ENCODE peak calls at places on chromosome 1, in six cellular contexts. One of them, this sample, is unnamed.

GRCh38 chr1:234751678-234752077 is 141.7 kb upstream of the IRF2BP2 start:
- DNase-seq in body of pancreas: no peak
- DNase-seq in breast epithelium: no peak
- DNase-seq in progenitor cell of endocrine pancreas: no peak
- DNase-seq in endothelial cell: no peak
- DNase-seq in fibroblast of pulmonary artery: no peak
- DNase-seq in this sample: no peak

GRCh38 chr1:64856564-64856963 is 109.8 kb downstream of the JAK1 start:
- DNase-seq in fibroblast of pulmonary artery: peak; percentile 42
- DNase-seq in body of pancreas: peak; percentile 75
- DNase-seq in progenitor cell of endocrine pancreas: no peak
- DNase-seq in endothelial cell: no peak
- DNase-seq in breast epithelium: peak; percentile 80
- DNase-seq in this sample: no peak

GRCh38 chr1:200081982-200082272 is 54.4 kb downstream of the NR5A2 start:
- DNase-seq in endothelial cell: no peak
- DNase-seq in body of pancreas: no peak
- DNase-seq in breast epithelium: no peak
- DNase-seq in fibroblast of pulmonary artery: no peak
- DNase-seq in progenitor cell of endocrine pancreas: no peak
- DNase-seq in this sample: no peak

GRCh38 chr1:19758227-19758830 is 41.4 kb downstream of the TMCO4 start:
- DNase-seq in progenitor cell of endocrine pancreas: no peak
- DNase-seq in fibroblast of pulmonary artery: peak; percentile 58
- DNase-seq in breast epithelium: no peak
- DNase-seq in endothelial cell: no peak
- DNase-seq in body of pancreas: peak; percentile 22
- DNase-seq in this sample: no peak

GRCh38 chr1:155324717-155325595 is 4.3 kb downstream of the RUSC1 start:
- DNase-seq in endothelial cell: peak; percentile 63
- DNase-seq in fibroblast of pulmonary artery: peak; percentile 32
- DNase-seq in progenitor cell of endocrine pancreas: peak; percentile 44
- DNase-seq in breast epithelium: peak; percentile 47
- DNase-seq in body of pancreas: peak; percentile 71
- DNase-seq in this sample: no peak

GRCh38 chr1:53644909-53645689 is 93.9 kb downstream of the GLIS1 start:
- DNase-seq in breast epithelium: no peak
- DNase-seq in body of pancreas: no peak
- DNase-seq in fibroblast of pulmonary artery: no peak
- DNase-seq in progenitor cell of endocrine pancreas: no peak
- DNase-seq in endothelial cell: no peak
- DNase-seq in this sample: no peak

GRCh38 chr1:89530690-89531089 is 6.1 kb downstream of the LRRC8B start:
- DNase-seq in fibroblast of pulmonary artery: no peak
- DNase-seq in body of pancreas: no peak
- DNase-seq in breast epithelium: no peak
- DNase-seq in progenitor cell of endocrine pancreas: no peak
- DNase-seq in endothelial cell: no peak
- DNase-seq in this sample: no peak

GRCh38 chr1:54278941-54279422 is 79.0 kb downstream of the MRPL37 start:
- DNase-seq in endothelial cell: no peak
- DNase-seq in breast epithelium: peak; percentile 80
- DNase-seq in fibroblast of pulmonary artery: peak; percentile 76
- DNase-seq in body of pancreas: peak; percentile 43
- DNase-seq in progenitor cell of endocrine pancreas: no peak
- DNase-seq in this sample: no peak

GRCh38 chr1:157992813-157993178 is 649 bp upstream of the KIRREL1 start:
- DNase-seq in breast epithelium: no peak
- DNase-seq in progenitor cell of endocrine pancreas: no peak
- DNase-seq in endothelial cell: no peak
- DNase-seq in body of pancreas: no peak
- DNase-seq in fibroblast of pulmonary artery: peak; percentile 55
- DNase-seq in this sample: no peak

GRCh38 chr1:156704930-156705320 is 458 bp downstream of the CRABP2 start:
- DNase-seq in progenitor cell of endocrine pancreas: no peak
- DNase-seq in body of pancreas: peak; percentile 82
- DNase-seq in endothelial cell: no peak
- DNase-seq in fibroblast of pulmonary artery: peak; percentile 58
- DNase-seq in breast epithelium: peak; percentile 46
- DNase-seq in this sample: no peak

GRCh38 chr1:214031267-214031650 is 43.5 kb downstream of the PROX1 start:
- DNase-seq in body of pancreas: no peak
- DNase-seq in breast epithelium: no peak
- DNase-seq in fibroblast of pulmonary artery: no peak
- DNase-seq in progenitor cell of endocrine pancreas: no peak
- DNase-seq in endothelial cell: peak; percentile 8
- DNase-seq in this sample: no peak

GRCh38 chr1:10530756-10531155 is 56.0 kb downstream of the PEX14 start:
- DNase-seq in breast epithelium: no peak
- DNase-seq in fibroblast of pulmonary artery: peak; percentile 58
- DNase-seq in endothelial cell: peak; percentile 38
- DNase-seq in progenitor cell of endocrine pancreas: no peak
- DNase-seq in body of pancreas: no peak
- DNase-seq in this sample: no peak

GRCh38 chr1:119859647-119860046 is 36.7 kb downstream of the ADAM30 start:
- DNase-seq in fibroblast of pulmonary artery: peak; percentile 83
- DNase-seq in endothelial cell: no peak
- DNase-seq in progenitor cell of endocrine pancreas: no peak
- DNase-seq in breast epithelium: no peak
- DNase-seq in body of pancreas: no peak
- DNase-seq in this sample: no peak

GRCh38 chr1:227449727-227450420 is 113.5 kb upstream of the ZNF678 start:
- DNase-seq in body of pancreas: no peak
- DNase-seq in breast epithelium: no peak
- DNase-seq in progenitor cell of endocrine pancreas: no peak
- DNase-seq in fibroblast of pulmonary artery: no peak
- DNase-seq in endothelial cell: no peak
- DNase-seq in this sample: no peak

GRCh38 chr1:15384301-15384901 is 25.3 kb upstream of the EFHD2 start:
- DNase-seq in breast epithelium: no peak
- DNase-seq in body of pancreas: no peak
- DNase-seq in progenitor cell of endocrine pancreas: no peak
- DNase-seq in fibroblast of pulmonary artery: no peak
- DNase-seq in endothelial cell: no peak
- DNase-seq in this sample: no peak

GRCh38 chr1:3174487-3175247 is 105.7 kb downstream of the PRDM16 start:
- DNase-seq in fibroblast of pulmonary artery: peak; percentile 53
- DNase-seq in endothelial cell: no peak
- DNase-seq in breast epithelium: peak; percentile 91
- DNase-seq in body of pancreas: peak; percentile 94
- DNase-seq in progenitor cell of endocrine pancreas: no peak
- DNase-seq in this sample: no peak

GRCh38 chr1:1435094-1435903 is at the start of gene VWA1:
- DNase-seq in progenitor cell of endocrine pancreas: no peak
- DNase-seq in endothelial cell: peak; percentile 75
- DNase-seq in body of pancreas: peak; percentile 75
- DNase-seq in breast epithelium: no peak
- DNase-seq in fibroblast of pulmonary artery: peak; percentile 65
- DNase-seq in this sample: peak; percentile 89

GRCh38 chr1:234768569-234769283 is 158.7 kb upstream of the IRF2BP2 start:
- DNase-seq in breast epithelium: no peak
- DNase-seq in progenitor cell of endocrine pancreas: no peak
- DNase-seq in fibroblast of pulmonary artery: no peak
- DNase-seq in body of pancreas: no peak
- DNase-seq in endothelial cell: no peak
- DNase-seq in this sample: no peak

GRCh38 chr1:227906550-227906991 is 41.2 kb downstream of the WNT9A start:
- DNase-seq in progenitor cell of endocrine pancreas: no peak
- DNase-seq in endothelial cell: no peak
- DNase-seq in breast epithelium: no peak
- DNase-seq in body of pancreas: no peak
- DNase-seq in fibroblast of pulmonary artery: no peak
- DNase-seq in this sample: no peak

GRCh38 chr1:233368106-233368783 is 40.7 kb downstream of the MAP3K21 start:
- DNase-seq in fibroblast of pulmonary artery: peak; percentile 56
- DNase-seq in progenitor cell of endocrine pancreas: no peak
- DNase-seq in endothelial cell: no peak
- DNase-seq in breast epithelium: no peak
- DNase-seq in body of pancreas: no peak
- DNase-seq in this sample: no peak

DNA sequence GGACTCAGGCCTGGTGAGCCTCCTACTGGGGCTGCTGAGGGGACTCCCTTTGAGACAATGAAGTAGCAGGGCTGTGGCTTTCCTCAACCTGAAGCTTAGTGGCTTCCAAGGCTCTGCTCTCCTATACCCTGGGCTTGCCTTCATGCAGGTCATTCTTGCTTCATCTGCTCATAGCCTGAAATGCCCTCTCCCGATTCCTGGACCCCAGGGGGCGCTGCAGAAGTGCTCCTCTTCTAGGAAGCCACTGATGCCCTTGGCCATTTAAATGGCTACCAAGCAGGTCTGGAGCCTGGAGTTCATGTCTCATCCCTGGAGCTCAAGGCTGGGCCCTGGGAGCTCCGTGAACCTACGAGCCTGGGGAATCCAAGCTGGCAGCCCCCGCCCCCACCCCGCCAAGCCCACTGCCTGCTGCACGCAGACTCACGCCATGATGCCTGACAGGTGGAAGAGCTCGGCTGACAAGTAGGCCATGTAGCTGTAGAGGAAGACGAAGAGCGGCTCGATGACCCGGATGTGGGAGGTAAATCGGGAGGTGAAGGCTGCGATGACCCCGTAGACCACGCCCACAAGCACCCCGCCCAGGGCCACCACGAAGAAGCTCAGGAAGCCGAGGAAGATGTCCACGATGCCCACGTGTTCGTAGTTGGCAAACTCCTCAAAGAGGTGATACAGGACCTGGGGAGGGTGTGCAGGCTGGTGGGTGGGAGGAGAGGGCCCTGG is 45.7 kb downstream of the SLC9A1 start:
- DNase-seq in fibroblast of pulmonary artery: no peak
- DNase-seq in breast epithelium: no peak
- DNase-seq in endothelial cell: peak; percentile 47
- DNase-seq in body of pancreas: no peak
- DNase-seq in progenitor cell of endocrine pancreas: no peak
- DNase-seq in this sample: no peak
- TF ChIP-seq CTCF in fibroblast of pulmonary artery: peak; percentile 21
- TF ChIP-seq CTCF in breast epithelium: peak; percentile 26
- TF ChIP-seq CTCF in endothelial cell: peak; percentile 24
- TF ChIP-seq CTCF in body of pancreas: no peak
- TF ChIP-seq CTCF in progenitor cell of endocrine pancreas: no peak
- TF ChIP-seq CTCF in this sample: peak; percentile 14

DNA sequence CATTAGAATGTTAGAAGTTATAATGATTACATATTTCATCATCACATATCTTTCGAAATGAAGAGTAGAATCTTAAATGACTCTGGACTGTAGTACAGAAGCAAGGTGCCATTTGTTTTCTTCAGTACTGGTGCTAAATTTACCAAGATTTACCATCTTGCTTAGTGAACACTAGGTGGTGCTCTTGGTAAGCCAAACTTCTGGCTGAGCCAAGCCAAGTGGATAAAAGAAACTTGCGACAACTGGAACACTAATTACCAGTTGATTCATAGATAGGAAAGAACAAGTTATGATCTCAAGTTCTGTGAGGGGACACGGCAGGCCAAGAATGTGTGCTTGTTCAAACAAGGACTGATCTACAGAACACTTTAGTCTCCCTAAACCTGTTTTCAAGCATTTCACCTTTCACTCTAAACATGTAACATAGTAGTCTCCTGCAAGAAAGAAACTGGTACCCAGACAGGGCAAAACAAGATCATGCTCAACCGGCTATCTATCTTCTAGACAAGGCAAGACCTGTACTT is 19.8 kb downstream of the SPRTN start:
- DNase-seq in body of pancreas: peak; percentile 46
- DNase-seq in fibroblast of pulmonary artery: peak; percentile 81
- DNase-seq in endothelial cell: peak; percentile 19
- DNase-seq in breast epithelium: no peak
- DNase-seq in progenitor cell of endocrine pancreas: no peak
- DNase-seq in this sample: no peak
- TF ChIP-seq CTCF in body of pancreas: peak; percentile 85
- TF ChIP-seq CTCF in fibroblast of pulmonary artery: peak; percentile 76
- TF ChIP-seq CTCF in endothelial cell: peak; percentile 80
- TF ChIP-seq CTCF in breast epithelium: peak; percentile 74
- TF ChIP-seq CTCF in progenitor cell of endocrine pancreas: peak; percentile 89
- TF ChIP-seq CTCF in this sample: peak; percentile 71

DNA sequence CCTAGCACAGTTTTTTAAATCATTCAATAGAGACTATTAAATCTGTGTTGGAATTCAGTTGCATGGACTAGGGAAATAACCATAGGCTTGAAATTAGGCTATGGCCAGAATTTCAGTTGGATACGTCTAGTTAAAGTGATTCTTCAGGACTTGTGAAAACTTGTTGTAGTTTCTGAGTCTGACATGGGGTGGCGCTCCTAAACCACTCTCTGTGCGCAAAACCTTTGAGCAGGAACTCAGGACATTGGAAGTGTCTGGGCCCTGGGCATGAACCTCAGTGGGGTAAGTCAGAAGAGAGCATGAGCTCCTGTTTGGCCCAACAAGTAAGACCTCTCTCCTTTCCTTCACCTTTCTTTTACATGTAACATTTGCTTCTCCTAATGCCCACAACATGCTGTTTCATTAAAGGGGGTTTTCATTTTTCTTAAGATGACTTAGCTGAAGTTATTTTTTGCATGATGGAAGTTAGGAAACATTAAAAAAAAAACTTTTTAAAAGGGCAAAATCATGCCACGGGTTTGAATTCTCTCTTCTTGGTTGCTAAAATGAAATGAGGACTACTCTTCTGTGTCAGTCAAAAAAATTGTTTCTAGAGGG is 17.1 kb upstream of the CCDC190 start:
- DNase-seq in progenitor cell of endocrine pancreas: peak; percentile 38
- DNase-seq in fibroblast of pulmonary artery: peak; percentile 91
- DNase-seq in endothelial cell: peak; percentile 79
- DNase-seq in body of pancreas: peak; percentile 52
- DNase-seq in breast epithelium: peak; percentile 25
- DNase-seq in this sample: peak; percentile 64
- TF ChIP-seq CTCF in progenitor cell of endocrine pancreas: peak; percentile 80
- TF ChIP-seq CTCF in fibroblast of pulmonary artery: peak; percentile 78
- TF ChIP-seq CTCF in endothelial cell: peak; percentile 76
- TF ChIP-seq CTCF in body of pancreas: peak; percentile 73
- TF ChIP-seq CTCF in breast epithelium: peak; percentile 52
- TF ChIP-seq CTCF in this sample: peak; percentile 66

DNA sequence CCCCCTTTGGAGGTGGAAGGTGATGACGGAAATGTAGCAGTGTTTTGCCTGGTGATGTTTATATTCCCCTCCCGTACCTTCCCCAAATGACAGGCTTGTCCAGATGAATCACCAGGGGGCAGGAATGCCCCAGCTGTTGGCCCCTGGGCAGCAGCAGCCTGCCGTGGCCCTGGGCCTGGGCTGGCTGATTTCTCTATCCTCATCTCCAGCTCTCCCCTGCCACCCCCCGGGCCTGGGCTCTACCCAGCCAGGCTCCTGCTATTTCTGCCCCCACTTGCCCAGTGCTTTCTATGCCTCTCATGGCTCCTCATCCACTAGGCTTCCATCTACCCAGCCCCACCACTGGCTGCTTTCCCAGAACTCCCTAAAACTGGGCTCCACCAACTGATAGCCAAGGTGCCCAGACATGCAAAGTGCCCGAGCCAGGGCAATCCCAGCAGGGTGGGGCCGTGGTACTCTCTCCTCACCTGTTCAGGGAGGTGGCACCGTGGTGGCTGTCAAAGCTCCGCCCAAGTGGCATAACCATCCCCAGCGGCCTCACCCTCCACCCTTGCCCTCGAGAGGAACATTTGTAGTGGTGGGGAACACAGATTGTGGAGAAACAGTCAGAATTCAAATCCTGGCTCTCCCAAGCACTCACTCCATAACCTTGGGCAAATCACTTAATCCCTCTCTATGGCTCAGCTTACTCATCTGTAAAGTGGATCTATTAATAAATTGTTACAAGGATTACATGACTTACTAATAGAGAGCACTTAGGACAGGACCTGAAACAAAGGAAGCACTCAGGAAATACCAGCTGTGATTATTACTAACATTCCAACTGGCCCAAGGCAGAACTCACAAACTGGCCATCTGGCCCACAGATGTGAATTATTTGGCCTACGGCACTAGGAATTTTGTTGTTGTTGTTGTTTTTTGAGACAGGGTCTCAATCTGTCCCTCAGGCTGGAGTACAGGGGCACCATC is 12.8 kb upstream of the ECE1 start:
- DNase-seq in fibroblast of pulmonary artery: peak; percentile 87
- DNase-seq in endothelial cell: no peak
- DNase-seq in body of pancreas: no peak
- DNase-seq in breast epithelium: no peak
- DNase-seq in progenitor cell of endocrine pancreas: no peak
- DNase-seq in this sample: no peak
- TF ChIP-seq CTCF in fibroblast of pulmonary artery: peak; percentile 12
- TF ChIP-seq CTCF in endothelial cell: no peak
- TF ChIP-seq CTCF in body of pancreas: peak; percentile 34
- TF ChIP-seq CTCF in breast epithelium: no peak
- TF ChIP-seq CTCF in progenitor cell of endocrine pancreas: no peak
- TF ChIP-seq CTCF in this sample: no peak